ENCODE peak calls at places on chromosomes 13 and 19, in five cellular contexts. One of them, this sample, is unnamed.

GRCh38 chr13:19618925-19619324 is 14.5 kb upstream of the MPHOSPH8 start:
- DNase-seq in HL-60: peak; percentile 26
- DNase-seq in IMR-90: peak; percentile 37
- DNase-seq in mucosa of descending colon: no peak
- DNase-seq in erythroblast: peak; percentile 49
- DNase-seq in this sample: no peak

GRCh38 chr19:6362351-6362801 is 1.0 kb downstream of the CLPP start:
- DNase-seq in HL-60: no peak
- DNase-seq in IMR-90: no peak
- DNase-seq in mucosa of descending colon: no peak
- DNase-seq in erythroblast: no peak
- DNase-seq in this sample: no peak

GRCh38 chr19:42066075-42066754 is 3.8 kb downstream of the GRIK5 start:
- DNase-seq in HL-60: peak; percentile 8
- DNase-seq in IMR-90: peak; percentile 19
- DNase-seq in mucosa of descending colon: no peak
- DNase-seq in erythroblast: no peak
- DNase-seq in this sample: no peak

GRCh38 chr19:49851456-49852259 is 699 bp downstream of the PTOV1 start:
- DNase-seq in HL-60: no peak
- DNase-seq in IMR-90: no peak
- DNase-seq in mucosa of descending colon: peak; percentile 70
- DNase-seq in erythroblast: peak; percentile 69
- DNase-seq in this sample: peak; percentile 63

GRCh38 chr13:50715402-50716146 is 127.9 kb downstream of the DLEU7 start:
- DNase-seq in HL-60: peak; percentile 98
- DNase-seq in IMR-90: no peak
- DNase-seq in mucosa of descending colon: peak; percentile 58
- DNase-seq in erythroblast: no peak
- DNase-seq in this sample: peak; percentile 61

GRCh38 chr13:41645313-41645712 is 188.0 kb downstream of the RGCC start:
- DNase-seq in HL-60: no peak
- DNase-seq in IMR-90: peak; percentile 90
- DNase-seq in mucosa of descending colon: no peak
- DNase-seq in erythroblast: no peak
- DNase-seq in this sample: no peak

GRCh38 chr13:28494861-28495585 is at the start of gene FLT1:
- DNase-seq in HL-60: no peak
- DNase-seq in IMR-90: peak; percentile 38
- DNase-seq in mucosa of descending colon: peak; percentile 48
- DNase-seq in erythroblast: no peak
- DNase-seq in this sample: peak; percentile 76

GRCh38 chr13:39916330-39916729 is 260.9 kb downstream of the COG6 start:
- DNase-seq in HL-60: no peak
- DNase-seq in IMR-90: no peak
- DNase-seq in mucosa of descending colon: no peak
- DNase-seq in erythroblast: no peak
- DNase-seq in this sample: no peak

GRCh38 chr19:53432088-53432661 is 391 bp downstream of the ZNF761 start:
- DNase-seq in HL-60: peak; percentile 19
- DNase-seq in IMR-90: peak; percentile 13
- DNase-seq in mucosa of descending colon: peak; percentile 60
- DNase-seq in erythroblast: peak; percentile 61
- DNase-seq in this sample: peak; percentile 53

GRCh38 chr13:76326343-76326742 is 559.9 kb downstream of the KCTD12 start:
- DNase-seq in HL-60: no peak
- DNase-seq in IMR-90: no peak
- DNase-seq in mucosa of descending colon: no peak
- DNase-seq in erythroblast: no peak
- DNase-seq in this sample: no peak

GRCh38 chr13:26487781-26488180 is 69.7 kb upstream of the WASF3 start:
- DNase-seq in HL-60: no peak
- DNase-seq in IMR-90: no peak
- DNase-seq in mucosa of descending colon: no peak
- DNase-seq in erythroblast: no peak
- DNase-seq in this sample: no peak

GRCh38 chr13:67230774-67231480 is 791 bp upstream of the PCDH9 start:
- DNase-seq in HL-60: peak; percentile 20
- DNase-seq in IMR-90: peak; percentile 64
- DNase-seq in mucosa of descending colon: peak; percentile 55
- DNase-seq in erythroblast: peak; percentile 68
- DNase-seq in this sample: peak; percentile 77

GRCh38 chr13:40993987-40994386 is 25.1 kb downstream of the ELF1 start:
- DNase-seq in HL-60: no peak
- DNase-seq in IMR-90: no peak
- DNase-seq in mucosa of descending colon: no peak
- DNase-seq in erythroblast: no peak
- DNase-seq in this sample: no peak

GRCh38 chr19:55005684-55006488 is 32.2 kb downstream of the GP6 start:
- DNase-seq in HL-60: peak; percentile 88
- DNase-seq in IMR-90: no peak
- DNase-seq in mucosa of descending colon: no peak
- DNase-seq in erythroblast: peak; percentile 48
- DNase-seq in this sample: no peak

GRCh38 chr13:37109080-37109678 is 3.7 kb upstream of the CSNK1A1L start:
- DNase-seq in HL-60: no peak
- DNase-seq in IMR-90: peak; percentile 62
- DNase-seq in mucosa of descending colon: no peak
- DNase-seq in erythroblast: peak; percentile 30
- DNase-seq in this sample: no peak

GRCh38 chr13:76632388-76633044 is 253.7 kb downstream of the KCTD12 start:
- DNase-seq in HL-60: peak; percentile 53
- DNase-seq in IMR-90: no peak
- DNase-seq in mucosa of descending colon: no peak
- DNase-seq in erythroblast: no peak
- DNase-seq in this sample: no peak

GRCh38 chr19:391726-392374 is 17.1 kb downstream of the C2CD4C start:
- DNase-seq in HL-60: no peak
- DNase-seq in IMR-90: no peak
- DNase-seq in mucosa of descending colon: peak; percentile 20
- DNase-seq in erythroblast: no peak
- DNase-seq in this sample: no peak

GRCh38 chr19:10808937-10809655 is 26.9 kb downstream of the TMED1 start:
- DNase-seq in HL-60: peak; percentile 69
- DNase-seq in IMR-90: peak; percentile 21
- DNase-seq in mucosa of descending colon: no peak
- DNase-seq in erythroblast: peak; percentile 84
- DNase-seq in this sample: no peak

GRCh38 chr19:38900816-38901215 is 1.0 kb downstream of the NFKBIB start:
- DNase-seq in HL-60: no peak
- DNase-seq in IMR-90: no peak
- DNase-seq in mucosa of descending colon: no peak
- DNase-seq in erythroblast: peak; percentile 52
- DNase-seq in this sample: no peak

GRCh38 chr13:41847216-41847615 is 113.7 kb downstream of the VWA8 start:
- DNase-seq in HL-60: no peak
- DNase-seq in IMR-90: no peak
- DNase-seq in mucosa of descending colon: no peak
- DNase-seq in erythroblast: no peak
- DNase-seq in this sample: no peak

GRCh38 chr13:106140476-106140875 is 395.0 kb downstream of the EFNB2 start:
- DNase-seq in HL-60: no peak
- DNase-seq in IMR-90: no peak
- DNase-seq in mucosa of descending colon: no peak
- DNase-seq in erythroblast: no peak
- DNase-seq in this sample: no peak

GRCh38 chr19:48397636-48398328 is 4.3 kb downstream of the GRIN2D start:
- DNase-seq in HL-60: no peak
- DNase-seq in IMR-90: no peak
- DNase-seq in mucosa of descending colon: no peak
- DNase-seq in erythroblast: no peak
- DNase-seq in this sample: no peak

GRCh38 chr13:84870190-84870589 is 929.0 kb downstream of the SLITRK6 start:
- DNase-seq in HL-60: peak; percentile 47
- DNase-seq in IMR-90: no peak
- DNase-seq in mucosa of descending colon: no peak
- DNase-seq in erythroblast: no peak
- DNase-seq in this sample: no peak

GRCh38 chr19:48368942-48369341 is 4.8 kb downstream of the SYNGR4 start:
- DNase-seq in HL-60: no peak
- DNase-seq in IMR-90: no peak
- DNase-seq in mucosa of descending colon: peak; percentile 88
- DNase-seq in erythroblast: no peak
- DNase-seq in this sample: no peak

GRCh38 chr13:42947925-42948324 is 44.1 kb downstream of the EPSTI1 start:
- DNase-seq in HL-60: no peak
- DNase-seq in IMR-90: no peak
- DNase-seq in mucosa of descending colon: no peak
- DNase-seq in erythroblast: no peak
- DNase-seq in this sample: no peak

GRCh38 chr13:24232037-24232436 is 71.5 kb downstream of the SPATA13 start:
- DNase-seq in HL-60: no peak
- DNase-seq in IMR-90: no peak
- DNase-seq in mucosa of descending colon: no peak
- DNase-seq in erythroblast: no peak
- DNase-seq in this sample: no peak

GRCh38 chr19:29841559-29842367 is 30.0 kb downstream of the CCNE1 start:
- DNase-seq in HL-60: no peak
- DNase-seq in IMR-90: peak; percentile 57
- DNase-seq in mucosa of descending colon: no peak
- DNase-seq in erythroblast: no peak
- DNase-seq in this sample: no peak

GRCh38 chr19:50036905-50037304 is 11.1 kb downstream of the ZNF473 start:
- DNase-seq in HL-60: no peak
- DNase-seq in IMR-90: no peak
- DNase-seq in mucosa of descending colon: no peak
- DNase-seq in erythroblast: no peak
- DNase-seq in this sample: no peak

GRCh38 chr19:38319421-38320258 is at the start of gene KCNK6:
- DNase-seq in HL-60: peak; percentile 22
- DNase-seq in IMR-90: no peak
- DNase-seq in mucosa of descending colon: peak; percentile 89
- DNase-seq in erythroblast: peak; percentile 69
- DNase-seq in this sample: peak; percentile 73

GRCh38 chr13:110546933-110547332 is 14.6 kb downstream of the RAB20 start:
- DNase-seq in HL-60: no peak
- DNase-seq in IMR-90: peak; percentile 89
- DNase-seq in mucosa of descending colon: peak; percentile 88
- DNase-seq in erythroblast: no peak
- DNase-seq in this sample: peak; percentile 83

GRCh38 chr19:36246006-36246391 is 31.1 kb downstream of the ZNF146 start:
- DNase-seq in HL-60: no peak
- DNase-seq in IMR-90: no peak
- DNase-seq in mucosa of descending colon: no peak
- DNase-seq in erythroblast: no peak
- DNase-seq in this sample: no peak

GRCh38 chr13:23956106-23956505 is 58.8 kb upstream of the C1QTNF9B start:
- DNase-seq in HL-60: no peak
- DNase-seq in IMR-90: peak; percentile 55
- DNase-seq in mucosa of descending colon: no peak
- DNase-seq in erythroblast: no peak
- DNase-seq in this sample: no peak

GRCh38 chr19:46030861-46031550 is 8.2 kb upstream of the PGLYRP1 start:
- DNase-seq in HL-60: no peak
- DNase-seq in IMR-90: no peak
- DNase-seq in mucosa of descending colon: no peak
- DNase-seq in erythroblast: no peak
- DNase-seq in this sample: no peak

GRCh38 chr19:12139309-12139708 is 841 bp downstream of the ZNF20 start:
- DNase-seq in HL-60: no peak
- DNase-seq in IMR-90: peak; percentile 8
- DNase-seq in mucosa of descending colon: no peak
- DNase-seq in erythroblast: peak; percentile 27
- DNase-seq in this sample: no peak

GRCh38 chr19:18225702-18226468 is at the start of gene PDE4C:
- DNase-seq in HL-60: no peak
- DNase-seq in IMR-90: no peak
- DNase-seq in mucosa of descending colon: no peak
- DNase-seq in erythroblast: no peak
- DNase-seq in this sample: peak; percentile 69

GRCh38 chr13:96052655-96053002 is 572 bp downstream of the UGGT2 start:
- DNase-seq in HL-60: peak; percentile 45
- DNase-seq in IMR-90: peak; percentile 83
- DNase-seq in mucosa of descending colon: no peak
- DNase-seq in erythroblast: peak; percentile 80
- DNase-seq in this sample: no peak

GRCh38 chr13:109180905-109181425 is 551.6 kb downstream of the MYO16 start:
- DNase-seq in HL-60: no peak
- DNase-seq in IMR-90: peak; percentile 90
- DNase-seq in mucosa of descending colon: no peak
- DNase-seq in erythroblast: no peak
- DNase-seq in this sample: no peak

GRCh38 chr19:44007473-44007872 is 4.7 kb downstream of the ZNF230 start:
- DNase-seq in HL-60: no peak
- DNase-seq in IMR-90: no peak
- DNase-seq in mucosa of descending colon: no peak
- DNase-seq in erythroblast: no peak
- DNase-seq in this sample: no peak

This sample was measured in left ventricle myocardium superior.